ENCODE peak calls at places on chromosomes 13 and 19, in six cellular contexts. One of them, this sample, is unnamed.
A peak's percentile ranks its signal among the peaks of the same experiment; 100 is the strongest.

GRCh38 chr19:42683917-42684513 is 56.3 kb downstream of the PSG3 start:
- DNase-seq in NCI-H1436: no peak
- DNase-seq in ACHN: peak; percentile 42
- DNase-seq in activated T-helper 1 cell treated with anti-CD3 and anti-CD28 coated beads, Interleukin-12 subunit alpha, Interleukin-12 subunit beta, Interleukin-2, Interleukin-4 antibody, amounts not matched to agents 30 ng/mL and 10 ng/mL and 1 ng/mL, durations not matched to agents 14 hours and 24 hours and 36 hours: no peak
- DNase-seq in non-pigmented ciliary epithelial cell: peak; percentile 5
- DNase-seq in T-helper 2 cell: peak; percentile 7
- DNase-seq in this sample: no peak

GRCh38 chr19:20479483-20479882 is 86.1 kb downstream of the ZNF737 start:
- DNase-seq in NCI-H1436: no peak
- DNase-seq in non-pigmented ciliary epithelial cell: no peak
- DNase-seq in activated T-helper 1 cell treated with anti-CD3 and anti-CD28 coated beads, Interleukin-12 subunit alpha, Interleukin-12 subunit beta, Interleukin-2, Interleukin-4 antibody, amounts not matched to agents 30 ng/mL and 10 ng/mL and 1 ng/mL, durations not matched to agents 14 hours and 24 hours and 36 hours: no peak
- DNase-seq in T-helper 2 cell: no peak
- DNase-seq in ACHN: no peak
- DNase-seq in this sample: no peak

GRCh38 chr13:113220877-113221276 is 11.5 kb downstream of the CUL4A start:
- DNase-seq in ACHN: peak; percentile 15
- DNase-seq in non-pigmented ciliary epithelial cell: no peak
- DNase-seq in T-helper 2 cell: no peak
- DNase-seq in activated T-helper 1 cell treated with anti-CD3 and anti-CD28 coated beads, Interleukin-12 subunit alpha, Interleukin-12 subunit beta, Interleukin-2, Interleukin-4 antibody, amounts not matched to agents 30 ng/mL and 10 ng/mL and 1 ng/mL, durations not matched to agents 14 hours and 24 hours and 36 hours: no peak
- DNase-seq in NCI-H1436: no peak
- DNase-seq in this sample: no peak

GRCh38 chr13:102139626-102140025 is 262.2 kb downstream of the FGF14 start:
- DNase-seq in ACHN: no peak
- DNase-seq in T-helper 2 cell: no peak
- DNase-seq in non-pigmented ciliary epithelial cell: no peak
- DNase-seq in activated T-helper 1 cell treated with anti-CD3 and anti-CD28 coated beads, Interleukin-12 subunit alpha, Interleukin-12 subunit beta, Interleukin-2, Interleukin-4 antibody, amounts not matched to agents 30 ng/mL and 10 ng/mL and 1 ng/mL, durations not matched to agents 14 hours and 24 hours and 36 hours: no peak
- DNase-seq in NCI-H1436: no peak
- DNase-seq in this sample: no peak

GRCh38 chr13:42992585-42993122 is 613 bp upstream of the EPSTI1 start:
- DNase-seq in NCI-H1436: no peak
- DNase-seq in T-helper 2 cell: peak; percentile 73
- DNase-seq in activated T-helper 1 cell treated with anti-CD3 and anti-CD28 coated beads, Interleukin-12 subunit alpha, Interleukin-12 subunit beta, Interleukin-2, Interleukin-4 antibody, amounts not matched to agents 30 ng/mL and 10 ng/mL and 1 ng/mL, durations not matched to agents 14 hours and 24 hours and 36 hours: peak; percentile 11
- DNase-seq in ACHN: no peak
- DNase-seq in non-pigmented ciliary epithelial cell: no peak
- DNase-seq in this sample: no peak

GRCh38 chr19:7562646-7563393 is 27.3 kb downstream of the PNPLA6 start:
- DNase-seq in ACHN: no peak
- DNase-seq in non-pigmented ciliary epithelial cell: no peak
- DNase-seq in T-helper 2 cell: no peak
- DNase-seq in NCI-H1436: no peak
- DNase-seq in activated T-helper 1 cell treated with anti-CD3 and anti-CD28 coated beads, Interleukin-12 subunit alpha, Interleukin-12 subunit beta, Interleukin-2, Interleukin-4 antibody, amounts not matched to agents 30 ng/mL and 10 ng/mL and 1 ng/mL, durations not matched to agents 14 hours and 24 hours and 36 hours: no peak
- DNase-seq in this sample: no peak

GRCh38 chr19:35347171-35347929 is at the start of gene FFAR1:
- DNase-seq in activated T-helper 1 cell treated with anti-CD3 and anti-CD28 coated beads, Interleukin-12 subunit alpha, Interleukin-12 subunit beta, Interleukin-2, Interleukin-4 antibody, amounts not matched to agents 30 ng/mL and 10 ng/mL and 1 ng/mL, durations not matched to agents 14 hours and 24 hours and 36 hours: peak; percentile 42
- DNase-seq in ACHN: no peak
- DNase-seq in T-helper 2 cell: peak; percentile 70
- DNase-seq in non-pigmented ciliary epithelial cell: no peak
- DNase-seq in NCI-H1436: no peak
- DNase-seq in this sample: peak; percentile 25

GRCh38 chr19:35446194-35446593 is 1.9 kb upstream of the FFAR2 start:
- DNase-seq in ACHN: no peak
- DNase-seq in NCI-H1436: no peak
- DNase-seq in non-pigmented ciliary epithelial cell: no peak
- DNase-seq in activated T-helper 1 cell treated with anti-CD3 and anti-CD28 coated beads, Interleukin-12 subunit alpha, Interleukin-12 subunit beta, Interleukin-2, Interleukin-4 antibody, amounts not matched to agents 30 ng/mL and 10 ng/mL and 1 ng/mL, durations not matched to agents 14 hours and 24 hours and 36 hours: no peak
- DNase-seq in T-helper 2 cell: peak; percentile 85
- DNase-seq in this sample: no peak

GRCh38 chr13:40127476-40127875 is 472.0 kb downstream of the COG6 start:
- DNase-seq in ACHN: no peak
- DNase-seq in activated T-helper 1 cell treated with anti-CD3 and anti-CD28 coated beads, Interleukin-12 subunit alpha, Interleukin-12 subunit beta, Interleukin-2, Interleukin-4 antibody, amounts not matched to agents 30 ng/mL and 10 ng/mL and 1 ng/mL, durations not matched to agents 14 hours and 24 hours and 36 hours: no peak
- DNase-seq in non-pigmented ciliary epithelial cell: no peak
- DNase-seq in T-helper 2 cell: no peak
- DNase-seq in NCI-H1436: no peak
- DNase-seq in this sample: no peak

GRCh38 chr19:50669319-50670101 is 20.3 kb downstream of the C19orf81 start:
- DNase-seq in non-pigmented ciliary epithelial cell: no peak
- DNase-seq in activated T-helper 1 cell treated with anti-CD3 and anti-CD28 coated beads, Interleukin-12 subunit alpha, Interleukin-12 subunit beta, Interleukin-2, Interleukin-4 antibody, amounts not matched to agents 30 ng/mL and 10 ng/mL and 1 ng/mL, durations not matched to agents 14 hours and 24 hours and 36 hours: peak; percentile 24
- DNase-seq in T-helper 2 cell: peak; percentile 19
- DNase-seq in NCI-H1436: no peak
- DNase-seq in ACHN: peak; percentile 37
- DNase-seq in this sample: no peak

GRCh38 chr13:74450525-74450845 is 316.3 kb upstream of the KLF12 start:
- DNase-seq in activated T-helper 1 cell treated with anti-CD3 and anti-CD28 coated beads, Interleukin-12 subunit alpha, Interleukin-12 subunit beta, Interleukin-2, Interleukin-4 antibody, amounts not matched to agents 30 ng/mL and 10 ng/mL and 1 ng/mL, durations not matched to agents 14 hours and 24 hours and 36 hours: no peak
- DNase-seq in T-helper 2 cell: no peak
- DNase-seq in ACHN: no peak
- DNase-seq in NCI-H1436: no peak
- DNase-seq in non-pigmented ciliary epithelial cell: no peak
- DNase-seq in this sample: no peak

GRCh38 chr19:11100064-11100463 is 10.8 kb downstream of the LDLR start:
- DNase-seq in activated T-helper 1 cell treated with anti-CD3 and anti-CD28 coated beads, Interleukin-12 subunit alpha, Interleukin-12 subunit beta, Interleukin-2, Interleukin-4 antibody, amounts not matched to agents 30 ng/mL and 10 ng/mL and 1 ng/mL, durations not matched to agents 14 hours and 24 hours and 36 hours: no peak
- DNase-seq in NCI-H1436: no peak
- DNase-seq in non-pigmented ciliary epithelial cell: no peak
- DNase-seq in ACHN: no peak
- DNase-seq in T-helper 2 cell: no peak
- DNase-seq in this sample: no peak

GRCh38 chr19:16441661-16442071 is 30.1 kb downstream of the EPS15L1 start:
- DNase-seq in non-pigmented ciliary epithelial cell: no peak
- DNase-seq in NCI-H1436: no peak
- DNase-seq in T-helper 2 cell: peak; percentile 36
- DNase-seq in activated T-helper 1 cell treated with anti-CD3 and anti-CD28 coated beads, Interleukin-12 subunit alpha, Interleukin-12 subunit beta, Interleukin-2, Interleukin-4 antibody, amounts not matched to agents 30 ng/mL and 10 ng/mL and 1 ng/mL, durations not matched to agents 14 hours and 24 hours and 36 hours: no peak
- DNase-seq in ACHN: peak; percentile 35
- DNase-seq in this sample: no peak

GRCh38 chr19:12721656-12722565 is 1.8 kb downstream of the TNPO2 start:
- DNase-seq in activated T-helper 1 cell treated with anti-CD3 and anti-CD28 coated beads, Interleukin-12 subunit alpha, Interleukin-12 subunit beta, Interleukin-2, Interleukin-4 antibody, amounts not matched to agents 30 ng/mL and 10 ng/mL and 1 ng/mL, durations not matched to agents 14 hours and 24 hours and 36 hours: peak; percentile 33
- DNase-seq in ACHN: peak; percentile 47
- DNase-seq in T-helper 2 cell: peak; percentile 78
- DNase-seq in NCI-H1436: peak; percentile 39
- DNase-seq in non-pigmented ciliary epithelial cell: no peak
- DNase-seq in this sample: no peak

GRCh38 chr13:47932953-47933687 is 68.0 kb downstream of the SUCLA2 start:
- DNase-seq in ACHN: no peak
- DNase-seq in T-helper 2 cell: no peak
- DNase-seq in NCI-H1436: no peak
- DNase-seq in non-pigmented ciliary epithelial cell: no peak
- DNase-seq in activated T-helper 1 cell treated with anti-CD3 and anti-CD28 coated beads, Interleukin-12 subunit alpha, Interleukin-12 subunit beta, Interleukin-2, Interleukin-4 antibody, amounts not matched to agents 30 ng/mL and 10 ng/mL and 1 ng/mL, durations not matched to agents 14 hours and 24 hours and 36 hours: no peak
- DNase-seq in this sample: no peak

GRCh38 chr13:106626473-106626872 is 58.5 kb upstream of the ARGLU1 start:
- DNase-seq in non-pigmented ciliary epithelial cell: no peak
- DNase-seq in activated T-helper 1 cell treated with anti-CD3 and anti-CD28 coated beads, Interleukin-12 subunit alpha, Interleukin-12 subunit beta, Interleukin-2, Interleukin-4 antibody, amounts not matched to agents 30 ng/mL and 10 ng/mL and 1 ng/mL, durations not matched to agents 14 hours and 24 hours and 36 hours: no peak
- DNase-seq in T-helper 2 cell: no peak
- DNase-seq in ACHN: no peak
- DNase-seq in NCI-H1436: no peak
- DNase-seq in this sample: no peak

GRCh38 chr13:73803997-73804396 is 330.2 kb downstream of the KLF12 start:
- DNase-seq in non-pigmented ciliary epithelial cell: peak; percentile 32
- DNase-seq in NCI-H1436: no peak
- DNase-seq in ACHN: no peak
- DNase-seq in T-helper 2 cell: no peak
- DNase-seq in activated T-helper 1 cell treated with anti-CD3 and anti-CD28 coated beads, Interleukin-12 subunit alpha, Interleukin-12 subunit beta, Interleukin-2, Interleukin-4 antibody, amounts not matched to agents 30 ng/mL and 10 ng/mL and 1 ng/mL, durations not matched to agents 14 hours and 24 hours and 36 hours: no peak
- DNase-seq in this sample: no peak

GRCh38 chr19:14112809-14113385 is 4.7 kb downstream of the PRKACA start:
- DNase-seq in non-pigmented ciliary epithelial cell: no peak
- DNase-seq in ACHN: no peak
- DNase-seq in NCI-H1436: no peak
- DNase-seq in T-helper 2 cell: no peak
- DNase-seq in activated T-helper 1 cell treated with anti-CD3 and anti-CD28 coated beads, Interleukin-12 subunit alpha, Interleukin-12 subunit beta, Interleukin-2, Interleukin-4 antibody, amounts not matched to agents 30 ng/mL and 10 ng/mL and 1 ng/mL, durations not matched to agents 14 hours and 24 hours and 36 hours: no peak
- DNase-seq in this sample: no peak

GRCh38 chr13:101579291-101579802 is 126.9 kb downstream of the ITGBL1 start:
- DNase-seq in T-helper 2 cell: no peak
- DNase-seq in ACHN: no peak
- DNase-seq in NCI-H1436: peak; percentile 29
- DNase-seq in activated T-helper 1 cell treated with anti-CD3 and anti-CD28 coated beads, Interleukin-12 subunit alpha, Interleukin-12 subunit beta, Interleukin-2, Interleukin-4 antibody, amounts not matched to agents 30 ng/mL and 10 ng/mL and 1 ng/mL, durations not matched to agents 14 hours and 24 hours and 36 hours: no peak
- DNase-seq in non-pigmented ciliary epithelial cell: peak; percentile 43
- DNase-seq in this sample: no peak

GRCh38 chr13:97125051-97125809 is 96.9 kb upstream of the MBNL2 start:
- DNase-seq in non-pigmented ciliary epithelial cell: peak; percentile 78
- DNase-seq in ACHN: no peak
- DNase-seq in NCI-H1436: peak; percentile 73
- DNase-seq in T-helper 2 cell: peak; percentile 62
- DNase-seq in activated T-helper 1 cell treated with anti-CD3 and anti-CD28 coated beads, Interleukin-12 subunit alpha, Interleukin-12 subunit beta, Interleukin-2, Interleukin-4 antibody, amounts not matched to agents 30 ng/mL and 10 ng/mL and 1 ng/mL, durations not matched to agents 14 hours and 24 hours and 36 hours: no peak
- DNase-seq in this sample: no peak

GRCh38 chr13:22793598-22794134 is 387.1 kb upstream of the SGCG start:
- DNase-seq in ACHN: no peak
- DNase-seq in activated T-helper 1 cell treated with anti-CD3 and anti-CD28 coated beads, Interleukin-12 subunit alpha, Interleukin-12 subunit beta, Interleukin-2, Interleukin-4 antibody, amounts not matched to agents 30 ng/mL and 10 ng/mL and 1 ng/mL, durations not matched to agents 14 hours and 24 hours and 36 hours: no peak
- DNase-seq in NCI-H1436: no peak
- DNase-seq in non-pigmented ciliary epithelial cell: no peak
- DNase-seq in T-helper 2 cell: no peak
- DNase-seq in this sample: no peak

GRCh38 chr13:68927387-68928026 is 1180.1 kb upstream of the ATXN8OS start:
- DNase-seq in T-helper 2 cell: no peak
- DNase-seq in ACHN: peak; percentile 43
- DNase-seq in non-pigmented ciliary epithelial cell: peak; percentile 11
- DNase-seq in activated T-helper 1 cell treated with anti-CD3 and anti-CD28 coated beads, Interleukin-12 subunit alpha, Interleukin-12 subunit beta, Interleukin-2, Interleukin-4 antibody, amounts not matched to agents 30 ng/mL and 10 ng/mL and 1 ng/mL, durations not matched to agents 14 hours and 24 hours and 36 hours: no peak
- DNase-seq in NCI-H1436: peak; percentile 17
- DNase-seq in this sample: no peak

GRCh38 chr19:18349524-18350128 is 9.2 kb downstream of the PGPEP1 start:
- DNase-seq in non-pigmented ciliary epithelial cell: no peak
- DNase-seq in ACHN: peak; percentile 59
- DNase-seq in NCI-H1436: peak; percentile 48
- DNase-seq in T-helper 2 cell: no peak
- DNase-seq in activated T-helper 1 cell treated with anti-CD3 and anti-CD28 coated beads, Interleukin-12 subunit alpha, Interleukin-12 subunit beta, Interleukin-2, Interleukin-4 antibody, amounts not matched to agents 30 ng/mL and 10 ng/mL and 1 ng/mL, durations not matched to agents 14 hours and 24 hours and 36 hours: no peak
- DNase-seq in this sample: no peak

GRCh38 chr13:45142440-45143345 is 22.4 kb downstream of the GTF2F2 start:
- DNase-seq in NCI-H1436: no peak
- DNase-seq in activated T-helper 1 cell treated with anti-CD3 and anti-CD28 coated beads, Interleukin-12 subunit alpha, Interleukin-12 subunit beta, Interleukin-2, Interleukin-4 antibody, amounts not matched to agents 30 ng/mL and 10 ng/mL and 1 ng/mL, durations not matched to agents 14 hours and 24 hours and 36 hours: no peak
- DNase-seq in ACHN: no peak
- DNase-seq in T-helper 2 cell: no peak
- DNase-seq in non-pigmented ciliary epithelial cell: no peak
- DNase-seq in this sample: no peak

GRCh38 chr19:7692417-7693088 is 9.4 kb downstream of the FCER2 start:
- DNase-seq in activated T-helper 1 cell treated with anti-CD3 and anti-CD28 coated beads, Interleukin-12 subunit alpha, Interleukin-12 subunit beta, Interleukin-2, Interleukin-4 antibody, amounts not matched to agents 30 ng/mL and 10 ng/mL and 1 ng/mL, durations not matched to agents 14 hours and 24 hours and 36 hours: no peak
- DNase-seq in T-helper 2 cell: peak; percentile 68
- DNase-seq in ACHN: no peak
- DNase-seq in non-pigmented ciliary epithelial cell: no peak
- DNase-seq in NCI-H1436: no peak
- DNase-seq in this sample: no peak

GRCh38 chr13:78660130-78660857 is 1.3 kb upstream of the OBI1 start:
- DNase-seq in non-pigmented ciliary epithelial cell: no peak
- DNase-seq in ACHN: no peak
- DNase-seq in NCI-H1436: no peak
- DNase-seq in T-helper 2 cell: peak; percentile 37
- DNase-seq in activated T-helper 1 cell treated with anti-CD3 and anti-CD28 coated beads, Interleukin-12 subunit alpha, Interleukin-12 subunit beta, Interleukin-2, Interleukin-4 antibody, amounts not matched to agents 30 ng/mL and 10 ng/mL and 1 ng/mL, durations not matched to agents 14 hours and 24 hours and 36 hours: no peak
- DNase-seq in this sample: peak; percentile 1

GRCh38 chr13:33017410-33017929 is 1.2 kb downstream of the KL start:
- DNase-seq in ACHN: peak; percentile 85
- DNase-seq in NCI-H1436: no peak
- DNase-seq in T-helper 2 cell: peak; percentile 92
- DNase-seq in non-pigmented ciliary epithelial cell: no peak
- DNase-seq in activated T-helper 1 cell treated with anti-CD3 and anti-CD28 coated beads, Interleukin-12 subunit alpha, Interleukin-12 subunit beta, Interleukin-2, Interleukin-4 antibody, amounts not matched to agents 30 ng/mL and 10 ng/mL and 1 ng/mL, durations not matched to agents 14 hours and 24 hours and 36 hours: peak; percentile 29
- DNase-seq in this sample: no peak

GRCh38 chr13:78121459-78122348 is 203.1 kb upstream of the EDNRB start:
- DNase-seq in non-pigmented ciliary epithelial cell: no peak
- DNase-seq in T-helper 2 cell: peak; percentile 51
- DNase-seq in activated T-helper 1 cell treated with anti-CD3 and anti-CD28 coated beads, Interleukin-12 subunit alpha, Interleukin-12 subunit beta, Interleukin-2, Interleukin-4 antibody, amounts not matched to agents 30 ng/mL and 10 ng/mL and 1 ng/mL, durations not matched to agents 14 hours and 24 hours and 36 hours: peak; percentile 6
- DNase-seq in NCI-H1436: peak; percentile 56
- DNase-seq in ACHN: peak; percentile 57
- DNase-seq in this sample: peak; percentile 27

GRCh38 chr13:26950546-26950945 is 190.0 kb upstream of the GPR12 start:
- DNase-seq in ACHN: no peak
- DNase-seq in activated T-helper 1 cell treated with anti-CD3 and anti-CD28 coated beads, Interleukin-12 subunit alpha, Interleukin-12 subunit beta, Interleukin-2, Interleukin-4 antibody, amounts not matched to agents 30 ng/mL and 10 ng/mL and 1 ng/mL, durations not matched to agents 14 hours and 24 hours and 36 hours: no peak
- DNase-seq in NCI-H1436: no peak
- DNase-seq in T-helper 2 cell: no peak
- DNase-seq in non-pigmented ciliary epithelial cell: no peak
- DNase-seq in this sample: no peak

GRCh38 chr13:45674908-45675307 is 27.2 kb upstream of the CBY2 start:
- DNase-seq in ACHN: peak; percentile 31
- DNase-seq in activated T-helper 1 cell treated with anti-CD3 and anti-CD28 coated beads, Interleukin-12 subunit alpha, Interleukin-12 subunit beta, Interleukin-2, Interleukin-4 antibody, amounts not matched to agents 30 ng/mL and 10 ng/mL and 1 ng/mL, durations not matched to agents 14 hours and 24 hours and 36 hours: no peak
- DNase-seq in NCI-H1436: no peak
- DNase-seq in non-pigmented ciliary epithelial cell: peak; percentile 60
- DNase-seq in T-helper 2 cell: no peak
- DNase-seq in this sample: no peak

GRCh38 chr19:34500656-34501120 is 19.1 kb downstream of the WTIP start:
- DNase-seq in ACHN: no peak
- DNase-seq in non-pigmented ciliary epithelial cell: no peak
- DNase-seq in T-helper 2 cell: no peak
- DNase-seq in NCI-H1436: no peak
- DNase-seq in activated T-helper 1 cell treated with anti-CD3 and anti-CD28 coated beads, Interleukin-12 subunit alpha, Interleukin-12 subunit beta, Interleukin-2, Interleukin-4 antibody, amounts not matched to agents 30 ng/mL and 10 ng/mL and 1 ng/mL, durations not matched to agents 14 hours and 24 hours and 36 hours: no peak
- DNase-seq in this sample: peak; percentile 27

GRCh38 chr13:72970956-72971355 is 87.8 kb upstream of the KLF5 start:
- DNase-seq in ACHN: peak; percentile 4
- DNase-seq in activated T-helper 1 cell treated with anti-CD3 and anti-CD28 coated beads, Interleukin-12 subunit alpha, Interleukin-12 subunit beta, Interleukin-2, Interleukin-4 antibody, amounts not matched to agents 30 ng/mL and 10 ng/mL and 1 ng/mL, durations not matched to agents 14 hours and 24 hours and 36 hours: no peak
- DNase-seq in NCI-H1436: no peak
- DNase-seq in T-helper 2 cell: no peak
- DNase-seq in non-pigmented ciliary epithelial cell: peak; percentile 41
- DNase-seq in this sample: no peak

GRCh38 chr13:33743438-33744368 is 74.2 kb upstream of the RFC3 start:
- DNase-seq in ACHN: no peak
- DNase-seq in non-pigmented ciliary epithelial cell: no peak
- DNase-seq in NCI-H1436: no peak
- DNase-seq in activated T-helper 1 cell treated with anti-CD3 and anti-CD28 coated beads, Interleukin-12 subunit alpha, Interleukin-12 subunit beta, Interleukin-2, Interleukin-4 antibody, amounts not matched to agents 30 ng/mL and 10 ng/mL and 1 ng/mL, durations not matched to agents 14 hours and 24 hours and 36 hours: peak; percentile 8
- DNase-seq in T-helper 2 cell: peak; percentile 83
- DNase-seq in this sample: no peak